ENCODE peak calls at places on chromosomes 12 and 14, in nine cellular contexts. F is AG10803; Z is AG08395; K is glutamatergic neuron; P is H54; N is stimulated activated CD4-positive, alpha-beta T cell treated with anti-CD3 and anti-CD28 coated beads, Interleukin-15, amount 100 ng/mL, for 1 hour; A is GM12891; J is neural crest cell; D is activated naive CD4-positive, alpha-beta T cell treated with anti-CD3 and anti-CD28 coated beads, Interleukin-2, amount 50 U/mL, for 72 hours. R is an unnamed sample.

GRCh38 chr12:124747426-124748161 is 116.1 kb downstream of the SCARB1 start:
- DNase-seq in F (peak), Z (peak), K (no peak), P (peak), N (no peak), A (no peak), J (no peak), D (no peak), R (peak)

GRCh38 chr12:131895640-131896079 is 1.2 kb downstream of the ULK1 start:
- DNase-seq in F (no peak), Z (no peak), K (no peak), P (no peak), N (no peak), A (no peak), J (no peak), D (peak), R (no peak)

GRCh38 chr12:15710860-15711510 is 78.2 kb downstream of the EPS8 start:
- DNase-seq in F (no peak), Z (no peak), K (no peak), P (no peak), N (no peak), A (no peak), J (no peak), D (no peak), R (no peak)

GRCh38 chr14:81275995-81276698 is 55.4 kb upstream of the GTF2A1 start:
- DNase-seq in F (no peak), Z (no peak), K (peak), P (no peak), N (no peak), A (no peak), J (no peak), D (no peak), R (no peak)

GRCh38 chr12:83841620-83842019 is 1071.0 kb downstream of the SLC6A15 start:
- DNase-seq in F (peak), Z (peak), K (no peak), P (no peak), N (no peak), A (no peak), J (no peak), D (no peak), R (peak)

GRCh38 chr12:52748578-52748977 is 28.6 kb downstream of the KRT76 start:
- DNase-seq in F (no peak), Z (no peak), K (no peak), P (no peak), N (no peak), A (no peak), J (no peak), D (no peak), R (no peak)

GRCh38 chr14:21703357-21704339 is 30.0 kb upstream of the OR4E1 start:
- DNase-seq in F (no peak), Z (no peak), K (no peak), P (no peak), N (no peak), A (no peak), J (no peak), D (no peak), R (no peak)

GRCh38 chr12:78402366-78403134 is 462.0 kb upstream of the SYT1 start:
- DNase-seq in F (peak), Z (no peak), K (no peak), P (no peak), N (no peak), A (no peak), J (no peak), D (no peak), R (no peak)

GRCh38 chr12:28603801-28604200 is 413.5 kb downstream of the CCDC91 start:
- DNase-seq in F (no peak), Z (no peak), K (no peak), P (no peak), N (no peak), A (no peak), J (no peak), D (no peak), R (no peak)

GRCh38 chr12:65663648-65664047 is 160.6 kb upstream of the HMGA2 start:
- DNase-seq in F (no peak), Z (no peak), K (no peak), P (no peak), N (no peak), A (no peak), J (no peak), D (no peak), R (no peak)

GRCh38 chr12:39199371-39199770 is 243.5 kb downstream of the KIF21A start:
- DNase-seq in F (no peak), Z (no peak), K (no peak), P (no peak), N (no peak), A (no peak), J (no peak), D (no peak), R (no peak)

GRCh38 chr14:53144244-53144643 is 8.9 kb downstream of the DDHD1 start:
- DNase-seq in F (no peak), Z (peak), K (no peak), P (no peak), N (no peak), A (no peak), J (no peak), D (no peak), R (no peak)

GRCh38 chr12:122527478-122527944 is 462 bp downstream of the KNTC1 start:
- DNase-seq in F (no peak), Z (peak), K (no peak), P (no peak), N (no peak), A (no peak), J (no peak), D (peak), R (peak)

GRCh38 chr14:64910847-64911495 is 3.3 kb upstream of the CHURC1 start:
- DNase-seq in F (peak), Z (peak), K (no peak), P (no peak), N (no peak), A (no peak), J (no peak), D (no peak), R (peak)

R was measured in adipocyte.